ENCODE peak calls at places on chromosomes 4 and X, in six cellular contexts. One of them, this sample, is unnamed.

GRCh38 chr4:31362756-31363155 is 642.6 kb downstream of the PCDH7 start:
- DNase-seq in cardiac muscle cell: no peak
- DNase-seq in prostate gland: no peak
- DNase-seq in fibroblast of lung: peak; percentile 62
- DNase-seq in Peyer's patch: no peak
- DNase-seq in left ventricle myocardium inferior: no peak
- DNase-seq in this sample: no peak

GRCh38 chr4:41939016-41939623 is 3.9 kb downstream of the TMEM33 start:
- DNase-seq in left ventricle myocardium inferior: no peak
- DNase-seq in prostate gland: no peak
- DNase-seq in cardiac muscle cell: no peak
- DNase-seq in fibroblast of lung: no peak
- DNase-seq in Peyer's patch: no peak
- DNase-seq in this sample: no peak

GRCh38 chr4:187128226-187128625 is 404.6 kb upstream of the FAT1 start:
- DNase-seq in Peyer's patch: no peak
- DNase-seq in fibroblast of lung: peak; percentile 82
- DNase-seq in prostate gland: no peak
- DNase-seq in cardiac muscle cell: no peak
- DNase-seq in left ventricle myocardium inferior: no peak
- DNase-seq in this sample: no peak

GRCh38 chr4:11426003-11426402 is 2.7 kb downstream of the HS3ST1 start:
- DNase-seq in cardiac muscle cell: no peak
- DNase-seq in left ventricle myocardium inferior: no peak
- DNase-seq in Peyer's patch: no peak
- DNase-seq in fibroblast of lung: no peak
- DNase-seq in prostate gland: no peak
- DNase-seq in this sample: no peak

GRCh38 chrX:116607766-116608165 is 145.0 kb upstream of the CT83 start:
- DNase-seq in fibroblast of lung: no peak
- DNase-seq in left ventricle myocardium inferior: no peak
- DNase-seq in prostate gland: no peak
- DNase-seq in Peyer's patch: no peak
- DNase-seq in cardiac muscle cell: no peak
- DNase-seq in this sample: no peak

GRCh38 chrX:39336709-39337294 is 535.5 kb downstream of the MID1IP1 start:
- DNase-seq in left ventricle myocardium inferior: no peak
- DNase-seq in cardiac muscle cell: peak; percentile 4
- DNase-seq in Peyer's patch: peak; percentile 71
- DNase-seq in prostate gland: peak; percentile 30
- DNase-seq in fibroblast of lung: peak; percentile 12
- DNase-seq in this sample: no peak

GRCh38 chrX:41148553-41148952 is 63.3 kb downstream of the USP9X start:
- DNase-seq in Peyer's patch: no peak
- DNase-seq in prostate gland: no peak
- DNase-seq in fibroblast of lung: peak; percentile 80
- DNase-seq in left ventricle myocardium inferior: no peak
- DNase-seq in cardiac muscle cell: no peak
- DNase-seq in this sample: no peak

GRCh38 chr4:130172156-130172555 is 1076.2 kb downstream of the C4orf33 start:
- DNase-seq in prostate gland: no peak
- DNase-seq in Peyer's patch: no peak
- DNase-seq in left ventricle myocardium inferior: no peak
- DNase-seq in fibroblast of lung: no peak
- DNase-seq in cardiac muscle cell: no peak
- DNase-seq in this sample: no peak

GRCh38 chr4:84719115-84719514 is 136.2 kb downstream of the CDS1 start:
- DNase-seq in cardiac muscle cell: no peak
- DNase-seq in left ventricle myocardium inferior: no peak
- DNase-seq in Peyer's patch: no peak
- DNase-seq in fibroblast of lung: no peak
- DNase-seq in prostate gland: no peak
- DNase-seq in this sample: no peak

GRCh38 chr4:122639181-122639580 is 18.3 kb upstream of the IL21 start:
- DNase-seq in Peyer's patch: no peak
- DNase-seq in left ventricle myocardium inferior: no peak
- DNase-seq in fibroblast of lung: no peak
- DNase-seq in prostate gland: no peak
- DNase-seq in cardiac muscle cell: no peak
- DNase-seq in this sample: no peak

GRCh38 chr4:15398001-15398400 is 29.8 kb upstream of the C1QTNF7 start:
- DNase-seq in fibroblast of lung: no peak
- DNase-seq in Peyer's patch: no peak
- DNase-seq in left ventricle myocardium inferior: no peak
- DNase-seq in cardiac muscle cell: no peak
- DNase-seq in prostate gland: no peak
- DNase-seq in this sample: no peak

GRCh38 chr4:6926081-6926480 is 16.5 kb downstream of the TBC1D14 start:
- DNase-seq in Peyer's patch: no peak
- DNase-seq in prostate gland: no peak
- DNase-seq in fibroblast of lung: no peak
- DNase-seq in left ventricle myocardium inferior: no peak
- DNase-seq in cardiac muscle cell: no peak
- DNase-seq in this sample: no peak

GRCh38 chr4:107635735-107636134 is 84.3 kb downstream of the PAPSS1 start:
- DNase-seq in prostate gland: no peak
- DNase-seq in cardiac muscle cell: no peak
- DNase-seq in left ventricle myocardium inferior: no peak
- DNase-seq in fibroblast of lung: no peak
- DNase-seq in Peyer's patch: no peak
- DNase-seq in this sample: no peak
- H3K4me1 ChIP-seq in prostate gland: peaks cover 11% of the 10 kb centered on the region
- H3K4me1 ChIP-seq in cardiac muscle cell: no peaks in the 10 kb centered on the region
- H3K4me1 ChIP-seq in left ventricle myocardium inferior: peaks cover 13% of the 10 kb centered on the region
- H3K4me1 ChIP-seq in fibroblast of lung: no peaks in the 10 kb centered on the region
- H3K4me1 ChIP-seq in Peyer's patch: no peaks in the 10 kb centered on the region
- H3K4me1 ChIP-seq in this sample: peaks cover 25% of the 10 kb centered on the region

DNA sequence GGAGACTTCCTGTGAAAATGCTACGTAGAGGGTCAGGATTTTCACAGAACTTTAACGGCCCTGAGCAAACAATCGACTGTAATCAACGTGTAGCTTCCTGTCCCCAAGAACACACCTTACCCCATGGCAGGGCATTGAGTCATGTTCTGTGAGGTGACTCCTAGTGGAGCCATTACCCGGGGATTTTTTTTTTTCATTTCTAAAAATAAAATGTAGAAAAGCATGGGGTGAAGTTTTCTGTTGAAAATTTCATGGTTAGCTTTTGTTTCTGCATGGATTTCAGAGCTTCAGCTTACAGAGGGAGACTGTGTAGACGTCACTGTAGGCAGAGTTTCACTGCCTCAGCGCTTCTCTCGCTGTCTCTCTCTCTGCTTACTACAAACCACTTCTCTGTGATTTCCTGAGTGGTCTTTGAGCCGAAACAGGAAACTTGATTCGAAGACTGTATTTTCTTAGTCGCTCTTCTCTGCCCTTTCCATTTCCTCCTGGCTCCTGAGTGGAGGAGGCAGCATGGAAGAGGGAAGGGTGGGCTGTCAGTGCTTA is 111.7 kb downstream of the NFKB1 start:
- DNase-seq in fibroblast of lung: no peak
- DNase-seq in Peyer's patch: no peak
- DNase-seq in prostate gland: no peak
- DNase-seq in left ventricle myocardium inferior: no peak
- DNase-seq in cardiac muscle cell: no peak
- DNase-seq in this sample: no peak
- TF ChIP-seq CTCF in fibroblast of lung: no peak
- TF ChIP-seq CTCF in Peyer's patch: no peak
- TF ChIP-seq CTCF in prostate gland: no peak
- TF ChIP-seq CTCF in left ventricle myocardium inferior: no peak
- TF ChIP-seq CTCF in cardiac muscle cell: no peak
- TF ChIP-seq CTCF in this sample: no peak

DNA sequence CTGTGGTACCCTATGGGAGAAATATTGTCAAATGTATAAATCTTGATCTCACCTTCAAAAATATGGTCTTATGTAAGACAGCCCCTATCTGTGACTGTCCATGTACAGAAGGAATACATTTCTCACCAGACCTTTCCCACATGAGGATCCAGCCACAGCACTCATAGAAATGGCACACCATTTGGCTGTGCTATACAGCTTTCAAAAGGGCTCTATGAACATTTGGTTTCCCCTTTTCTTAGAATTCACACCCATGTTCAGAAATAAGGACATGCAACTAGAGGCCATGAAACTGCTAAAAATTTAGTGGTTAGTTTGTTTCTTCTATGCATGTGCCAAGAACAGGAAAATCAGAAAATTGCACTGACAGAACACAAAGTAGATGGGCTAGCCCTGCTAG is 62.7 kb downstream of the ANTXR2 start:
- DNase-seq in Peyer's patch: no peak
- DNase-seq in fibroblast of lung: no peak
- DNase-seq in cardiac muscle cell: no peak
- DNase-seq in left ventricle myocardium inferior: no peak
- DNase-seq in prostate gland: no peak
- DNase-seq in this sample: no peak
- H3K4me1 ChIP-seq in Peyer's patch: no peaks in the 10 kb centered on the region
- H3K4me1 ChIP-seq in fibroblast of lung: peaks cover 3% of the 10 kb centered on the region
- H3K4me1 ChIP-seq in cardiac muscle cell: peaks cover 8% of the 10 kb centered on the region
- H3K4me1 ChIP-seq in left ventricle myocardium inferior: peaks cover 23% of the 10 kb centered on the region
- H3K4me1 ChIP-seq in prostate gland: no peaks in the 10 kb centered on the region
- H3K4me1 ChIP-seq in this sample: no peaks in the 10 kb centered on the region

DNA sequence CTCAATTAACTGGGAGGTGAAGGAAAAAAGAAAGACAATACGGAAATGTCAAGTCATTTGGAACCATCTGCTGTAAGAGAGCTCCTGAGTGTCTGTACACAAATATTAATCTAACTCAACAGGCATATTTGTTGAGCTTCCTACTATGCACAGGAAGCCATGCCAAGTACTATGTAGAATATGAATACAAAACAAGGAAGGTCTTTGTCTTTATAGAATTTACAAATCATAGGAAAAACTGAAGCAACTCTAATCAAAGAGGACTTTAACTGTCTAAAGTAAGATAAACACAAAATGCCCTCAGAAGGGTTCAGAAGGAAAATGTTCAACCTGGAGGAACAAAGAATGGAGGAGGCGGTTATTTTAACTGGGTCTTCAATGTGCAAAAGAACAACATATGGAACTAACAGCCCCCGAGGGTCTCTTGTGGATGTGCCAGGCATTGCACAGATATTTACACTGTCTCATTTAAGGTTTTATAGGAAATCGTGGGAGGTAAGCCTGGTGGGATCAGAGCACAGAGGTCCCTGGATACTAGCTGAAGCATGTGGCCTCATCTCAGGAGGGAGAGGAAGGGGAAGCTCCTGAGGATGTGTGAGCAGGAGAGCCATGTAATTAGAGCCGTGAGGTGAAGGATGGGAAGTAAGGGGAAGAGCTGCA is 5.8 kb downstream of the FAM114A1 start:
- DNase-seq in prostate gland: no peak
- DNase-seq in cardiac muscle cell: no peak
- DNase-seq in Peyer's patch: no peak
- DNase-seq in left ventricle myocardium inferior: no peak
- DNase-seq in fibroblast of lung: no peak
- DNase-seq in this sample: no peak
- TF ChIP-seq CTCF in prostate gland: no peak
- TF ChIP-seq CTCF in cardiac muscle cell: no peak
- TF ChIP-seq CTCF in Peyer's patch: no peak
- TF ChIP-seq CTCF in left ventricle myocardium inferior: no peak
- TF ChIP-seq CTCF in fibroblast of lung: no peak
- TF ChIP-seq CTCF in this sample: no peak

GRCh38 chr4:37661643-37662221 is 24.4 kb downstream of the RELL1 start:
- DNase-seq in Peyer's patch: no peak
- DNase-seq in left ventricle myocardium inferior: no peak
- DNase-seq in cardiac muscle cell: no peak
- DNase-seq in prostate gland: no peak
- DNase-seq in fibroblast of lung: peak; percentile 79
- DNase-seq in this sample: no peak
- H3K4me1 ChIP-seq in Peyer's patch: peaks cover 12% of the 10 kb centered on the region
- H3K4me1 ChIP-seq in left ventricle myocardium inferior: peaks cover 87% of the 10 kb centered on the region
- H3K4me1 ChIP-seq in cardiac muscle cell: peaks cover 45% of the 10 kb centered on the region
- H3K4me1 ChIP-seq in prostate gland: no peaks in the 10 kb centered on the region
- H3K4me1 ChIP-seq in fibroblast of lung: peaks cover 21% of the 10 kb centered on the region
- H3K4me1 ChIP-seq in this sample: peaks cover 51% of the 10 kb centered on the region

This sample was measured in Caco-2.